ENCODE peak calls at places on chromosomes 3 and 15, in nine cellular contexts. V is activated naive CD8-positive, alpha-beta T cell treated with anti-CD3 and anti-CD28 coated beads for 36 hours; O is hypothalamus; I is RPMI8226; S is amniotic stem cell; F is NCI-H510A treated with DMSO at 0.1 percent for 48 hours; Z is NCI-H2081; L is ascending aorta; A is stimulated activated CD4-positive, alpha-beta T cell treated with anti-CD3 and anti-CD28 coated beads, Interleukin-15, amount 100 ng/mL, for 24 hours. G is an unnamed sample.

GRCh38 chr3:8001712-8002111 is 499.9 kb upstream of the LMCD1 start:
- DNase-seq in V (no peak), O (no peak), I (no peak), S (no peak), F (no peak), Z (no peak), L (no peak), A (no peak), G (no peak)

GRCh38 chr15:100468265-100468664 is 60.5 kb downstream of the CERS3 start:
- DNase-seq in V (no peak), O (no peak), I (no peak), S (no peak), F (no peak), Z (no peak), L (no peak), A (no peak), G (no peak)

GRCh38 chr3:189353318-189353958 is 181.7 kb downstream of the TPRG1 start:
- DNase-seq in V (no peak), O (no peak), I (no peak), S (no peak), F (no peak), Z (no peak), L (no peak), A (no peak), G (no peak)

GRCh38 chr3:14976317-14976716 is 28.9 kb downstream of the NR2C2 start:
- DNase-seq in V (no peak), O (no peak), I (no peak), S (no peak), F (no peak), Z (no peak), L (no peak), A (no peak), G (no peak)

GRCh38 chr3:72982653-72983366 is 13.8 kb upstream of the PPP4R2 start:
- DNase-seq in V (no peak), O (no peak), I (no peak), S (no peak), F (no peak), Z (no peak), L (no peak), A (no peak), G (no peak)

GRCh38 chr3:97863025-97863424 is 41.2 kb downstream of the CRYBG3 start:
- DNase-seq in V (no peak), O (no peak), I (no peak), S (no peak), F (no peak), Z (no peak), L (no peak), A (no peak), G (no peak)

GRCh38 chr3:130517541-130517940 is 564 bp downstream of the COL6A6 start:
- DNase-seq in V (no peak), O (no peak), I (no peak), S (no peak), F (no peak), Z (no peak), L (no peak), A (no peak), G (no peak)

GRCh38 chr15:58524247-58524646 is 92.5 kb downstream of the LIPC start:
- DNase-seq in V (no peak), O (no peak), I (peak; percentile 57), S (no peak), F (no peak), Z (no peak), L (no peak), A (no peak), G (no peak)

GRCh38 chr3:10594915-10595314 is 89.5 kb upstream of the ATP2B2 start:
- DNase-seq in V (peak; percentile 49), O (no peak), I (peak; percentile 83), S (no peak), F (no peak), Z (no peak), L (no peak), A (peak; percentile 61), G (no peak)

GRCh38 chr3:97389883-97390282 is 374.7 kb upstream of the ARL6 start:
- DNase-seq in V (no peak), O (no peak), I (no peak), S (no peak), F (peak; percentile 7), Z (peak; percentile 86), L (no peak), A (no peak), G (peak; percentile 46)

GRCh38 chr3:49712166-49712565 is 7.3 kb downstream of the AMIGO3 start:
- DNase-seq in V (no peak), O (no peak), I (no peak), S (no peak), F (no peak), Z (no peak), L (no peak), A (no peak), G (no peak)

GRCh38 chr3:178088930-178089329 is 447.3 kb upstream of the KCNMB2 start:
- DNase-seq in V (no peak), O (no peak), I (no peak), S (no peak), F (no peak), Z (peak; percentile 91), L (no peak), A (no peak), G (no peak)

GRCh38 chr3:55489804-55490132 is 2.7 kb upstream of the WNT5A start:
- DNase-seq in V (no peak), O (no peak), I (no peak), S (no peak), F (no peak), Z (no peak), L (no peak), A (no peak), G (no peak)